ENCODE peak calls at places on chromosome 5, in four cellular contexts. H is psoas muscle; A is cardiac fibroblast; U is activated naive CD4-positive, alpha-beta T cell. S is an unnamed sample.
A peak's percentile ranks its signal among the peaks of the same experiment; 100 is the strongest.

GRCh38 chr5:147782053-147783028 is at the start of gene JAKMIP2:
- DNase-seq in H (peak; percentile 45), A (peak; percentile 18), U (peak; percentile 9), S (no peak)

GRCh38 chr5:62812653-62813329 is 234.2 kb downstream of the LRRC70 start:
- DNase-seq in H (no peak), A (no peak), U (no peak), S (no peak)

GRCh38 chr5:43207601-43208000 is 15.6 kb downstream of the NIM1K start:
- DNase-seq in H (no peak), A (peak; percentile 42), U (no peak), S (no peak)

GRCh38 chr5:81080809-81081460 is 120.8 kb downstream of the RASGRF2 start:
- DNase-seq in H (no peak), A (no peak), U (no peak), S (no peak)

GRCh38 chr5:1544294-1545010 is 20.7 kb upstream of the LPCAT1 start:
- DNase-seq in H (no peak), A (no peak), U (no peak), S (peak; percentile 70)

GRCh38 chr5:170437621-170438375 is 48.6 kb upstream of the KCNMB1 start:
- DNase-seq in H (no peak), A (no peak), U (no peak), S (no peak)

GRCh38 chr5:98205691-98206461 is 567.6 kb upstream of the RGMB start:
- DNase-seq in H (no peak), A (peak; percentile 82), U (no peak), S (no peak)

GRCh38 chr5:180143656-180144364 is 65.2 kb downstream of the RASGEF1C start:
- DNase-seq in H (no peak), A (no peak), U (no peak), S (no peak)

GRCh38 chr5:117054808-117055398 is 480.3 kb upstream of the SEMA6A start:
- DNase-seq in H (no peak), A (no peak), U (no peak), S (no peak)

GRCh38 chr5:80153586-80154126 is 102.2 kb downstream of the SERINC5 start:
- DNase-seq in H (no peak), A (no peak), U (no peak), S (no peak)

GRCh38 chr5:2178528-2178927 is 295.8 kb upstream of the IRX4 start:
- DNase-seq in H (no peak), A (no peak), U (no peak), S (no peak)

S was measured in RWPE2.